ENCODE peak calls at places on chromosome 21, in eight cellular contexts. E is anterior cingulate cortex; J is H9; F is aorta; Z is transverse colon; Y is stimulated activated CD4-positive, alpha-beta T cell treated with anti-CD3 and anti-CD28 coated beads, Interleukin-15, amount 100 ng/mL, for 1 hour; B is NCI-H69; I is activated effector memory CD4-positive, alpha-beta T cell treated with anti-CD3 and anti-CD28 coated beads, Interleukin-2, amount 50 U/mL, for 16 hours. A is an unnamed sample.

GRCh38 chr21:26140185-26140584 is 30.4 kb downstream of the APP start:
- DNase-seq in E (no peak), J (no peak), F (peak), Z (peak), Y (no peak), B (peak), I (no peak), A (no peak)

GRCh38 chr21:17002628-17003027 is 510.2 kb upstream of the CXADR start:
- DNase-seq in E (no peak), J (no peak), F (no peak), Z (no peak), Y (no peak), B (no peak), I (no peak), A (no peak)

GRCh38 chr21:21345872-21346271 is 347.7 kb downstream of the NCAM2 start:
- DNase-seq in E (no peak), J (no peak), F (no peak), Z (no peak), Y (no peak), B (no peak), I (no peak), A (no peak)

GRCh38 chr21:31862078-31862477 is 10.7 kb upstream of the HUNK start:
- DNase-seq in E (no peak), J (no peak), F (no peak), Z (no peak), Y (no peak), B (no peak), I (no peak), A (no peak)

GRCh38 chr21:40507978-40508377 is 339.0 kb downstream of the DSCAM start:
- DNase-seq in E (no peak), J (no peak), F (no peak), Z (no peak), Y (no peak), B (no peak), I (no peak), A (no peak)

GRCh38 chr21:44448651-44449131 is 6.6 kb upstream of the LRRC3 start:
- DNase-seq in E (no peak), J (peak), F (peak), Z (no peak), Y (no peak), B (no peak), I (peak), A (peak)

GRCh38 chr21:35197191-35197590 is 148.1 kb upstream of the RUNX1 start:
- DNase-seq in E (no peak), J (no peak), F (no peak), Z (no peak), Y (no peak), B (no peak), I (no peak), A (no peak)

GRCh38 chr21:41558842-41559241 is 50.9 kb upstream of the TMPRSS2 start:
- DNase-seq in E (no peak), J (no peak), F (no peak), Z (no peak), Y (no peak), B (no peak), I (no peak), A (no peak)

GRCh38 chr21:40043423-40043822 is 176.2 kb downstream of the PCP4 start:
- DNase-seq in E (no peak), J (no peak), F (no peak), Z (no peak), Y (no peak), B (peak), I (no peak), A (no peak)

GRCh38 chr21:35791541-35792335 is 268.6 kb downstream of the SETD4 start:
- DNase-seq in E (no peak), J (no peak), F (no peak), Z (no peak), Y (no peak), B (no peak), I (no peak), A (no peak)

GRCh38 chr21:34743831-34744230 is 75.0 kb downstream of the CLIC6 start:
- DNase-seq in E (no peak), J (no peak), F (peak), Z (peak), Y (no peak), B (no peak), I (no peak), A (no peak)

GRCh38 chr21:30563072-30563471 is 2.0 kb upstream of the KRTAP19-7 start:
- DNase-seq in E (no peak), J (no peak), F (no peak), Z (no peak), Y (no peak), B (no peak), I (no peak), A (no peak)

GRCh38 chr21:46452719-46453118 is 6.0 kb upstream of the DIP2A start:
- DNase-seq in E (no peak), J (no peak), F (no peak), Z (peak), Y (no peak), B (no peak), I (no peak), A (no peak)

A was measured in gastrocnemius medialis.